ENCODE peak calls at places on chromosomes 6 and 20, in five cellular contexts. X is A549, Z is ovary, J is HepG2, D is GM12878. Q is an unnamed sample. For H3K4me1, the result is how much of the 10 kb centered on the place peaks cover.

GRCh38 chr6:142975272-142975805 is 30.4 kb upstream of the HIVEP2 start:
- DNase-seq in D (no peak), Z (no peak), J (peak), X (no peak), Q (no peak)

GRCh38 chr6:43774776-43775583 is 5.0 kb downstream of the VEGFA start:
- DNase-seq in X (peak), J (peak), Z (peak), D (no peak), Q (peak)

GRCh38 chr6:149985506-149985937 is 21.8 kb downstream of the ULBP1 start:
- DNase-seq in D (no peak), Z (no peak), X (no peak), J (no peak), Q (no peak)

GRCh38 chr20:50200482-50201104 is 10.0 kb downstream of the CEBPB start:
- DNase-seq in J (no peak), X (no peak), D (no peak), Z (no peak), Q (no peak)

GRCh38 chr20:38764563-38765355 is 16.5 kb downstream of the ACTR5 start:
- DNase-seq in X (peak), J (peak), D (no peak), Z (no peak), Q (peak)

GRCh38 chr20:50580016-50580747 is 70.0 kb downstream of the PTPN1 start:
- DNase-seq in X (peak), Z (peak), J (peak), D (no peak), Q (peak)

GRCh38 chr6:47362857-47363461 is 53.3 kb upstream of the TNFRSF21 start:
- DNase-seq in D (no peak), Z (no peak), J (peak), X (peak), Q (no peak)

GRCh38 chr6:167815296-167815980 is 11.3 kb upstream of the AFDN start:
- DNase-seq in J (no peak), Z (no peak), X (no peak), D (no peak), Q (no peak)

GRCh38 chr6:41878961-41879405 is 16.2 kb downstream of the USP49 start:
- DNase-seq in D (no peak), J (peak), Z (no peak), X (no peak), Q (no peak)

GRCh38 chr20:62696431-62696957 is 12.1 kb upstream of the NTSR1 start:
- DNase-seq in J (no peak), Z (no peak), D (peak), X (no peak), Q (no peak)

GRCh38 chr6:142845143-142845571 is 99.8 kb downstream of the HIVEP2 start:
- DNase-seq in J (no peak), D (no peak), Z (no peak), X (no peak), Q (no peak)

GRCh38 chr6:32816746-32817204 is at the start of gene HLA-DOB:
- DNase-seq in J (no peak), D (no peak), X (peak), Z (no peak), Q (no peak)

GRCh38 chr6:106973018-106973840 is 1.3 kb downstream of the CD24 start:
- DNase-seq in X (no peak), J (no peak), Z (no peak), D (no peak), Q (peak)

GRCh38 chr6:159833556-159833955 is 33.5 kb downstream of the PNLDC1 start:
- DNase-seq in X (no peak), D (no peak), J (no peak), Z (no peak), Q (no peak)

GRCh38 chr20:20802328-20802727 is 89.9 kb upstream of the RALGAPA2 start:
- DNase-seq in X (no peak), Z (no peak), D (no peak), J (no peak), Q (no peak)

GRCh38 chr6:135088818-135089809 is 34.5 kb upstream of the HBS1L start:
- DNase-seq in Z (no peak), D (peak), X (peak), J (peak), Q (no peak)

GRCh38 chr6:129894904-129895303 is 33.8 kb upstream of the TMEM244 start:
- DNase-seq in X (no peak), Z (no peak), J (no peak), D (no peak), Q (no peak)

GRCh38 chr6:33658982-33659689 is 38.0 kb downstream of the ITPR3 start:
- DNase-seq in X (no peak), D (no peak), Z (no peak), J (no peak), Q (no peak)

GRCh38 chr6:160081398-160081797 is 40.2 kb upstream of the SLC22A1 start:
- DNase-seq in D (no peak), J (no peak), Z (no peak), X (no peak), Q (no peak)

GRCh38 chr6:156825475-156825874 is 48.3 kb downstream of the ARID1B start:
- DNase-seq in J (no peak), D (no peak), Z (no peak), X (no peak), Q (no peak)
- H3K4me1 ChIP-seq in J (under half), D (under half), Z (under half), X (under half), Q (under half)

DNA sequence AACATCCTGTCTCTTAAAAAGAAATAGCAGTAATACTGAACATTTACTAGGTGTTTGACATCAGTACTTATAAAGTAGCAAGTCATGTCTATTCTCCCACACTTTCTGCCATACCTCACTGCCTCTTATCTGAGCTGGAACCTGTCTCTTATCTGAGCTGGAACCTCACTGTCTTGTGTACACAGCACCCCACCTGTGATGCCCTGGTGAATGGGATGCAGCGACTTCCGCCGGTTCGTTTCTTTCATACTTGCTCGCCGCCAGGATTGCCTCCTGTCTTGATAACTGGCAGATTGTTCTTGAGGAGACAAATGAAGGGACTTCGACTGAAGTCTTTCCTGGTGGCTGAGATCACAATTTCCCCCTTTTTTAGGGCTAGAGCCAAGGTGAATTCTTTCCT is 2.9 kb downstream of the DSN1 start:
- DNase-seq in X (no peak), Z (no peak), J (no peak), D (no peak), Q (no peak)
- TF ChIP-seq EP300 in X (no peak), Z (no peak), J (no peak), D (no peak), Q (no peak)

GRCh38 chr6:91534614-91535013 is 947.7 kb upstream of the MAP3K7 start:
- DNase-seq in X (no peak), J (no peak), D (no peak), Z (no peak), Q (no peak)

GRCh38 chr6:91539451-91539850 is 952.6 kb upstream of the MAP3K7 start:
- DNase-seq in Z (no peak), J (no peak), X (no peak), D (no peak), Q (no peak)

DNA sequence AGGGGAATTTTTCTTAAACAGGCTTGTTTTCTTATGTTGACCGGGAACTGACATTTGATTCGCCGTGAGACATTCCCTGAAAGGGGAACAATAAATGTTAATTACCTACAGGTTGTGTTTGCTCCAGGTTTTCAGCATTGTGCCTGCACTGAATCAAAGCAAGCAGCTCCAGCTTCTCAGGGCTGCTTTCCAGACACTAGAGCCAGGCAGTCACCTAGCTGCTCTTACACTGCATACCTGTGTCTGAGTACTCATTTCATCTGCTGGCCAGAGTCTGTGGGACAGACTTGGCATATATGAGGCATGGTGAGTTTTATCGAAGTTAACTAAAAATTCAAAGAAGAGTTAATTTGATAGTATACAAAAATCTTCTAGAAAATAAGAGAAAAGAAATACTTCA is 951.8 kb upstream of the MAP3K7 start:
- DNase-seq in D (no peak), X (no peak), Z (no peak), J (no peak), Q (no peak)
- H3K4me1 ChIP-seq in D (under half), X (under half), Z (under half), J (under half), Q (under half)

GRCh38 chr20:31710423-31711250 is 12.0 kb downstream of the BCL2L1 start:
- DNase-seq in Z (no peak), D (no peak), X (no peak), J (no peak), Q (peak)

GRCh38 chr20:31711416-31712111 is 11.1 kb downstream of the BCL2L1 start:
- DNase-seq in J (peak), X (no peak), D (no peak), Z (no peak), Q (no peak)

GRCh38 chr20:31713312-31714049 is 9.2 kb downstream of the BCL2L1 start:
- DNase-seq in J (peak), X (peak), Z (peak), D (no peak), Q (peak)

GRCh38 chr20:31712112-31712553 is 10.5 kb downstream of the BCL2L1 start:
- DNase-seq in J (peak), X (no peak), Z (no peak), D (no peak), Q (peak)

GRCh38 chr20:31712564-31713311 is 9.9 kb downstream of the BCL2L1 start:
- DNase-seq in D (no peak), J (peak), X (peak), Z (peak), Q (peak)
- TF ChIP-seq EP300 in D (no peak), J (peak), X (peak), Z (peak), Q (peak)

GRCh38 chr6:119891638-119892037 is 542.1 kb upstream of the MAN1A1 start:
- DNase-seq in Z (no peak), J (no peak), D (no peak), X (no peak), Q (no peak)

GRCh38 chr6:119891206-119891605 is 541.6 kb upstream of the MAN1A1 start:
- DNase-seq in D (no peak), J (no peak), X (no peak), Z (no peak), Q (no peak)

GRCh38 chr6:119896806-119897205 is 547.2 kb upstream of the MAN1A1 start:
- DNase-seq in D (no peak), J (no peak), Z (no peak), X (no peak), Q (no peak)

GRCh38 chr6:119895626-119896025 is 546.1 kb upstream of the MAN1A1 start:
- DNase-seq in D (no peak), Z (no peak), J (no peak), X (no peak), Q (no peak)

DNA sequence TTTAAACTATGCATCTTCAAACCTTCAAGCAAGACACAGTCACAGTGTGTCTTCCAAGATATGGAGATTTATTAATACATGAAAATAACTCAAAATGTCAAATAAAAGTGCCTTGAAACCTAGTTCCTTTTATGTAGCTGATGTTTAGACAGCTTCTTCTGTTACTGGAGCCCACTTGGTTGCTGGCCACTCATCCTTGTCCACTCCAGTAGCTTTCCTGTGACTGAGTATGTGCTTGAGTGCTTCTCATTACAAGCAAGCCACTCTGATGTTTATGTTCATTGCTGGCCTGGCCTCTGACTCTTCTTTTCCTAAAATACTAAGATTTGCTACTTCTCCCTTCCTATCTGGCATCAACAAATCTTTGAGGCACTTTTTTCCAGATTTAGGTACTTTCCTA is 545.2 kb upstream of the MAN1A1 start:
- DNase-seq in X (no peak), Z (no peak), J (no peak), D (no peak), Q (no peak)
- H3K4me1 ChIP-seq in X (under half), Z (under half), J (under half), D (under half), Q (under half)

GRCh38 chr6:51105357-51105756 is 286.7 kb downstream of the TFAP2B start:
- DNase-seq in J (no peak), D (no peak), Z (no peak), X (no peak), Q (no peak)
- TF ChIP-seq EP300 in J (no peak), D (no peak), Z (no peak), X (no peak), Q (no peak)

DNA sequence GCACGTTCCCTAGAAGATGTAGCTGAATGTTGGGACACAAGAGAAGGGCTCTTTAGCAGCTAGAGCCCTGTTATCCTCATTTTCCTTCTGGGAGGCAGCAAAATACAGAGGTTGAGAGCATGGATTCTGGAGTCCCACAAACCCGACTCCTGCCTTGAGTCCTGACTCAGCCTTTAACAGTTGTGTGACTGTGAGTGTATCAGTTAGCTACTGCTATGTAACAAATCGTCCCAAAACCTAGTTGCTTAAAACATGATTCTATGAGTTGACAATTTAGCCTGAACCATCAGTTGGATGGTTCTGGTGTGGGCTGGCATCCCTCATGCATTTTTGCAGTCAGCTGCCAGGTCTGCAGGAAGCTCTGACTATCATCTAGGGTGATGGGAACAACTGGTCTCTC is 54.6 kb downstream of the RBM38 start:
- DNase-seq in Z (no peak), D (no peak), J (no peak), X (no peak), Q (no peak)
- H3K4me1 ChIP-seq in Z (under half), D (under half), J (under half), X (under half), Q (half or more)

DNA sequence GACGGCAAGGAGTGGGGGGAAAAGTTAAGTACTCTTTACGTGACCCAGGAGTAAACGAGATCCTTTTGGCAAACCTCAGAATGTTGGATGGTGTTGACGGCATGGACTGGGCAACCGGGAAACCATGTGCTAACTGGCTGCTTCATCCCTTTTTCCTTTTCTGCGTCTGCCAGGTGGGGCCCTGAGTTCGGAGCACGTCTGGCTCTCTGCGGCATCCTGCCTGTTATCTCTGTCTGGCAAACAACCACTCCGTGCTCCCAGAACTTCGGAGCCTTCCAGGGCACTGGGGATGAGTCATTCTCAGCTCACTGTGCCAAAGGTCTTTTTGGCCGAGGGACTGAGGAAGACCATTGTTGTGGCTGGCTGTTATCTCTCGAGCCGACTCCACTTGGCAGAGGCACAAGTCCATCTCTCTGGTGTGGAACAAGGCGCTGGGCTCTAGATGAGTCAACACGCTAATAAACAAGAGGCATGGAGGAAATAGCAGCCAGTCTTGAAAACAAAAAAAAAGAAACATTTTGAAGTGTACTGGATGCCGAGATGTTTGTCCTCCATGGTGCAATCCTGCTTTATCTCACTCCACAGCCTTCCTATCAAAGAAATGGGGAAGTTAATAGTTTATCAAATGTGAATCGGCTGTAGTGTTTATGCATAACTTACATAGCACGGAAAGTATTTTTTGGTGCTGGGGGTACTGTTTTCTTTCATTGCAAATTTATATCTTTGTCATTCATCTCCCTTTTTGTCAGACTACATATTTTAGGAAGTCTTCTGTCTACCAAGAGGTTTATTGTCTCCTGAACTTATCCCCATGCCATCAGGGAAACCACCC is 64.6 kb upstream of the TXNDC5 start:
- DNase-seq in D (no peak), J (peak), Z (peak), X (peak), Q (peak)
- TF ChIP-seq EP300 in D (no peak), J (peak), Z (no peak), X (peak), Q (no peak)

DNA sequence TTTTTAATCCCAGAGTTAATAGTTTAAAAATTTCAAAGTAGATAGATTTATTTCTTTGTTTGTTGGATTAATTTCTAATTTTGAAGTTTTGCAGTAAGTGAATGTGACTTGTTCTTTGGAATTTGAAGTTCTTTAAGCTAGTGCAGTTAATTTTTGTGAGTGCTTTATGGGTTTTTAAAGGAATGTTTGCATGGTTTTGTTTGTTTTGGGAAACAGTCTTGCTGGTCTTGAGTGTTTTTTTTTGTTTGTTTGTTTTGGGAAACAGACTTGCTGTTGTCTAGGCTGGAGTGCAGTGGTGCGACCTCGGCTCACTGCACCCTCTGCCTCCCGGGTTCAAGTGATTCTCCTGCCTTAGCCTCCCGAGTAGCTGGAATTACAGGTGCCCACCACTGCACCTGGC is 9.5 kb downstream of the PANK2 start:
- DNase-seq in X (no peak), Z (no peak), J (no peak), D (no peak), Q (no peak)
- H3K4me1 ChIP-seq in X (half or more), Z (under half), J (half or more), D (under half), Q (half or more)

GRCh38 chr20:44771172-44771535 is 25.5 kb downstream of the KCNK15 start:
- DNase-seq in Z (no peak), D (no peak), X (no peak), J (no peak), Q (no peak)

GRCh38 chr20:44776977-44777376 is 31.3 kb downstream of the KCNK15 start:
- DNase-seq in X (peak), Z (no peak), J (peak), D (no peak), Q (no peak)

GRCh38 chr20:44772636-44773035 is 27.0 kb downstream of the KCNK15 start:
- DNase-seq in J (no peak), X (no peak), D (no peak), Z (no peak), Q (no peak)

GRCh38 chr20:44770480-44771171 is 25.0 kb downstream of the KCNK15 start:
- DNase-seq in J (no peak), D (no peak), Z (no peak), X (no peak), Q (no peak)

GRCh38 chr20:44773070-44773829 is 27.6 kb downstream of the KCNK15 start:
- DNase-seq in J (no peak), X (no peak), D (no peak), Z (no peak), Q (no peak)
- TF ChIP-seq EP300 in J (no peak), X (no peak), D (no peak), Z (no peak), Q (no peak)

Q was measured in stomach.